ENCODE peak calls at places on chromosomes 3 and 15, in seven cellular contexts. One of them, this sample, is unnamed.

GRCh38 chr3:63029326-63029725 is 154.1 kb upstream of the CADPS start:
- DNase-seq in fibroblast of mammary gland: no peak
- DNase-seq in left ventricle myocardium inferior: no peak
- DNase-seq in AG04450: no peak
- DNase-seq in osteocyte: no peak
- DNase-seq in omental fat pad: no peak
- DNase-seq in choroid plexus epithelial cell: no peak
- DNase-seq in this sample: no peak

GRCh38 chr3:32817195-32817560 is 619 bp upstream of the TRIM71 start:
- DNase-seq in left ventricle myocardium inferior: no peak
- DNase-seq in osteocyte: no peak
- DNase-seq in choroid plexus epithelial cell: no peak
- DNase-seq in AG04450: no peak
- DNase-seq in omental fat pad: no peak
- DNase-seq in fibroblast of mammary gland: no peak
- DNase-seq in this sample: no peak

GRCh38 chr15:100244796-100245495 is 96.8 kb downstream of the ADAMTS17 start:
- DNase-seq in fibroblast of mammary gland: no peak
- DNase-seq in AG04450: no peak
- DNase-seq in choroid plexus epithelial cell: no peak
- DNase-seq in osteocyte: no peak
- DNase-seq in left ventricle myocardium inferior: no peak
- DNase-seq in omental fat pad: no peak
- DNase-seq in this sample: no peak

GRCh38 chr3:127090218-127091160 is 102.4 kb upstream of the PRR23E start:
- DNase-seq in omental fat pad: no peak
- DNase-seq in osteocyte: no peak
- DNase-seq in AG04450: no peak
- DNase-seq in choroid plexus epithelial cell: no peak
- DNase-seq in left ventricle myocardium inferior: no peak
- DNase-seq in fibroblast of mammary gland: no peak
- DNase-seq in this sample: no peak

GRCh38 chr3:107845355-107846281 is 245.2 kb downstream of the CD47 start:
- DNase-seq in fibroblast of mammary gland: peak
- DNase-seq in left ventricle myocardium inferior: no peak
- DNase-seq in omental fat pad: no peak
- DNase-seq in AG04450: no peak
- DNase-seq in osteocyte: no peak
- DNase-seq in choroid plexus epithelial cell: peak
- DNase-seq in this sample: no peak

GRCh38 chr3:58492385-58492970 is 582 bp downstream of the KCTD6 start:
- DNase-seq in fibroblast of mammary gland: no peak
- DNase-seq in AG04450: no peak
- DNase-seq in osteocyte: no peak
- DNase-seq in left ventricle myocardium inferior: no peak
- DNase-seq in omental fat pad: no peak
- DNase-seq in choroid plexus epithelial cell: no peak
- DNase-seq in this sample: peak

GRCh38 chr3:123346726-123347125 is 102.2 kb downstream of the ADCY5 start:
- DNase-seq in choroid plexus epithelial cell: no peak
- DNase-seq in omental fat pad: no peak
- DNase-seq in left ventricle myocardium inferior: peak
- DNase-seq in osteocyte: no peak
- DNase-seq in AG04450: no peak
- DNase-seq in fibroblast of mammary gland: no peak
- DNase-seq in this sample: no peak

GRCh38 chr15:58174709-58175108 is 36.5 kb downstream of the AQP9 start:
- DNase-seq in AG04450: no peak
- DNase-seq in osteocyte: no peak
- DNase-seq in choroid plexus epithelial cell: no peak
- DNase-seq in omental fat pad: no peak
- DNase-seq in fibroblast of mammary gland: no peak
- DNase-seq in left ventricle myocardium inferior: no peak
- DNase-seq in this sample: no peak

GRCh38 chr3:106560451-106560966 is 691.7 kb upstream of the CBLB start:
- DNase-seq in omental fat pad: no peak
- DNase-seq in osteocyte: no peak
- DNase-seq in choroid plexus epithelial cell: peak
- DNase-seq in AG04450: no peak
- DNase-seq in left ventricle myocardium inferior: no peak
- DNase-seq in fibroblast of mammary gland: peak
- DNase-seq in this sample: no peak

GRCh38 chr15:63610209-63610841 is 13.1 kb downstream of the FBXL22 start:
- DNase-seq in osteocyte: peak
- DNase-seq in left ventricle myocardium inferior: peak
- DNase-seq in choroid plexus epithelial cell: peak
- DNase-seq in AG04450: peak
- DNase-seq in fibroblast of mammary gland: peak
- DNase-seq in omental fat pad: no peak
- DNase-seq in this sample: peak

GRCh38 chr3:85801955-85802354 is 843.2 kb downstream of the CADM2 start:
- DNase-seq in omental fat pad: no peak
- DNase-seq in choroid plexus epithelial cell: peak
- DNase-seq in fibroblast of mammary gland: no peak
- DNase-seq in osteocyte: no peak
- DNase-seq in left ventricle myocardium inferior: no peak
- DNase-seq in AG04450: no peak
- DNase-seq in this sample: no peak

GRCh38 chr3:4686619-4687018 is 193.5 kb downstream of the ITPR1 start:
- DNase-seq in osteocyte: no peak
- DNase-seq in omental fat pad: no peak
- DNase-seq in fibroblast of mammary gland: no peak
- DNase-seq in choroid plexus epithelial cell: no peak
- DNase-seq in left ventricle myocardium inferior: no peak
- DNase-seq in AG04450: no peak
- DNase-seq in this sample: no peak

GRCh38 chr3:172918165-172918564 is 167.6 kb downstream of the ECT2 start:
- DNase-seq in choroid plexus epithelial cell: peak
- DNase-seq in fibroblast of mammary gland: peak
- DNase-seq in left ventricle myocardium inferior: no peak
- DNase-seq in AG04450: no peak
- DNase-seq in omental fat pad: no peak
- DNase-seq in osteocyte: no peak
- DNase-seq in this sample: no peak

GRCh38 chr3:100603449-100603848 is 6.0 kb upstream of the ADGRG7 start:
- DNase-seq in choroid plexus epithelial cell: peak
- DNase-seq in AG04450: no peak
- DNase-seq in left ventricle myocardium inferior: no peak
- DNase-seq in fibroblast of mammary gland: peak
- DNase-seq in omental fat pad: no peak
- DNase-seq in osteocyte: no peak
- DNase-seq in this sample: no peak

GRCh38 chr3:173913397-173913796 is 515.9 kb downstream of the NLGN1 start:
- DNase-seq in osteocyte: no peak
- DNase-seq in choroid plexus epithelial cell: peak
- DNase-seq in fibroblast of mammary gland: peak
- DNase-seq in AG04450: no peak
- DNase-seq in left ventricle myocardium inferior: peak
- DNase-seq in omental fat pad: no peak
- DNase-seq in this sample: no peak

GRCh38 chr3:168801792-168802191 is 706.1 kb upstream of the GOLIM4 start:
- DNase-seq in choroid plexus epithelial cell: peak
- DNase-seq in left ventricle myocardium inferior: no peak
- DNase-seq in AG04450: peak
- DNase-seq in osteocyte: no peak
- DNase-seq in omental fat pad: no peak
- DNase-seq in fibroblast of mammary gland: peak
- DNase-seq in this sample: no peak

DNA sequence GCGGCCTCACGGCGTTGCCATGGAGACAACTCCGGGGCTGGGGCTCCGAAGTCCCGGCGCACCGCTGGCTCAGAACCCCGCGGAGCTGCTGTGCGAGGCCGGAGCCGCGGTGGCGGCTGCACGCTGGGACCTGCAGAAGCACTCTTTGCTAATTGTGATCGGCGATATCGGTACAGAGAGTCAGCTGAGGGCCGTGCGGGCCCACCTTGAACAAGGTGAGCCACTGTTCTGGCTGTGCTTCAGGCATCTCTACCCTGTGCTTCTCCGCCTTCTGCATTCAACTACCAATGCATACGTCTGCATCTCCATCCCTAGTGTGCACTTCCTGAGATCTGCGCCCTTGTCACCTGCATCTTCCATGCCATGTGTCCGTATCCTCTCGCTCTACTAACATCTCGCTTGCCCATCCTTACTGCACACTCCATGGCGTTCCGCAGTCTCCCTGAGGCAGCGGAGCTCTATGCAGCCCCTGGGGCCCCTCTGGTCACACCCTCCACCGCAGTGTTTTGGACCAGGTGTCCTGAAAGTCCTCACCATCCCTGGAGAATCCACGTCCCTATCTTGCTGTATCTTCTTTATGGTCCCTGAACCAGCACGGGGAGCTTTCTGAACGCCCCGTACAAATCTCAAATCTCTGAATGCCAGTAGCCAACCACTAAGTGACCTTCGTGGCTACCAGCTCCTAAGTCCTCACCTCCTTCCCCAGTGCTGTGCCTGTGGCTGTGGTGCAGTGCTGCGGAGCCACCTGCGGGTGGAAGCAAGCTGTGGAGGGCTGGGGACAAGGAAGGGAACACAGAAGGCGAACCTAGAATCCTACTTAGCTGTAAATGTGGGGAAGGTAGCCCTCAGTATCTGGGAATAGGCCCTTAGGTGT is 6.2 kb upstream of the MAP1A start:
- DNase-seq in osteocyte: no peak
- DNase-seq in omental fat pad: no peak
- DNase-seq in choroid plexus epithelial cell: peak
- DNase-seq in fibroblast of mammary gland: no peak
- DNase-seq in left ventricle myocardium inferior: no peak
- DNase-seq in AG04450: no peak
- DNase-seq in this sample: peak
- TF ChIP-seq CTCF in osteocyte: peak
- TF ChIP-seq CTCF in omental fat pad: no peak
- TF ChIP-seq CTCF in choroid plexus epithelial cell: peak
- TF ChIP-seq CTCF in fibroblast of mammary gland: peak
- TF ChIP-seq CTCF in left ventricle myocardium inferior: peak
- TF ChIP-seq CTCF in AG04450: peak
- TF ChIP-seq CTCF in this sample: no peak

DNA sequence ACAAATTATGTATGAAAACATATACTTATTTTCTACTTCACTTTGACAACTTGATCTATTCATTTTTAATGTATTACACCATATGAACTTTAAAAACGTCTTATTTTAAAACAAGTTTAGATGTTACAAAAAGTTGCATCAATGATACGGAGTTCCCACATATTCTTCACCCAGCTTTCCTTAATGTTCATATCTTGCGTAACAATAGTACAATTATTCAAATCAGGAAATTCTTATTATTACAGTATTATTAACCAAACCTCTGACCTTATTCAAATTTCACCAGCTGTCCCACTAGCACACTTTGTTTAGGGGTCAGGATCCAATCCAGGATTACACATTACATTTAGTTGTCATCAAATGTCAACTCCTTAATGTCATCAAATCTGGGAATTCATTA is 12.9 kb upstream of the XRN1 start:
- DNase-seq in choroid plexus epithelial cell: no peak
- DNase-seq in osteocyte: no peak
- DNase-seq in AG04450: no peak
- DNase-seq in omental fat pad: no peak
- DNase-seq in fibroblast of mammary gland: no peak
- DNase-seq in left ventricle myocardium inferior: no peak
- DNase-seq in this sample: no peak
- TF ChIP-seq CTCF in choroid plexus epithelial cell: no peak
- TF ChIP-seq CTCF in osteocyte: no peak
- TF ChIP-seq CTCF in AG04450: no peak
- TF ChIP-seq CTCF in omental fat pad: no peak
- TF ChIP-seq CTCF in fibroblast of mammary gland: no peak
- TF ChIP-seq CTCF in left ventricle myocardium inferior: no peak
- TF ChIP-seq CTCF in this sample: no peak

GRCh38 chr15:68578175-68578959 is 426 bp upstream of the CORO2B start:
- DNase-seq in osteocyte: peak
- DNase-seq in AG04450: no peak
- DNase-seq in fibroblast of mammary gland: peak
- DNase-seq in left ventricle myocardium inferior: peak
- DNase-seq in omental fat pad: no peak
- DNase-seq in choroid plexus epithelial cell: peak
- DNase-seq in this sample: peak
- TF ChIP-seq CTCF in osteocyte: peak
- TF ChIP-seq CTCF in AG04450: peak
- TF ChIP-seq CTCF in fibroblast of mammary gland: peak
- TF ChIP-seq CTCF in left ventricle myocardium inferior: peak
- TF ChIP-seq CTCF in omental fat pad: peak
- TF ChIP-seq CTCF in choroid plexus epithelial cell: peak
- TF ChIP-seq CTCF in this sample: no peak

GRCh38 chr15:78243491-78243941 is 9.2 kb upstream of the ACSBG1 start:
- DNase-seq in choroid plexus epithelial cell: peak
- DNase-seq in AG04450: no peak
- DNase-seq in osteocyte: no peak
- DNase-seq in omental fat pad: no peak
- DNase-seq in fibroblast of mammary gland: peak
- DNase-seq in left ventricle myocardium inferior: peak
- DNase-seq in this sample: peak

GRCh38 chr15:78241017-78241416 is 6.7 kb upstream of the ACSBG1 start:
- DNase-seq in left ventricle myocardium inferior: peak
- DNase-seq in fibroblast of mammary gland: peak
- DNase-seq in osteocyte: peak
- DNase-seq in AG04450: peak
- DNase-seq in choroid plexus epithelial cell: peak
- DNase-seq in omental fat pad: peak
- DNase-seq in this sample: peak

GRCh38 chr15:78243076-78243475 is 8.7 kb upstream of the ACSBG1 start:
- DNase-seq in AG04450: no peak
- DNase-seq in choroid plexus epithelial cell: no peak
- DNase-seq in omental fat pad: no peak
- DNase-seq in left ventricle myocardium inferior: no peak
- DNase-seq in fibroblast of mammary gland: no peak
- DNase-seq in osteocyte: no peak
- DNase-seq in this sample: no peak

GRCh38 chr15:78244101-78244500 is 9.7 kb upstream of the ACSBG1 start:
- DNase-seq in AG04450: no peak
- DNase-seq in osteocyte: no peak
- DNase-seq in left ventricle myocardium inferior: no peak
- DNase-seq in omental fat pad: no peak
- DNase-seq in choroid plexus epithelial cell: no peak
- DNase-seq in fibroblast of mammary gland: no peak
- DNase-seq in this sample: peak

DNA sequence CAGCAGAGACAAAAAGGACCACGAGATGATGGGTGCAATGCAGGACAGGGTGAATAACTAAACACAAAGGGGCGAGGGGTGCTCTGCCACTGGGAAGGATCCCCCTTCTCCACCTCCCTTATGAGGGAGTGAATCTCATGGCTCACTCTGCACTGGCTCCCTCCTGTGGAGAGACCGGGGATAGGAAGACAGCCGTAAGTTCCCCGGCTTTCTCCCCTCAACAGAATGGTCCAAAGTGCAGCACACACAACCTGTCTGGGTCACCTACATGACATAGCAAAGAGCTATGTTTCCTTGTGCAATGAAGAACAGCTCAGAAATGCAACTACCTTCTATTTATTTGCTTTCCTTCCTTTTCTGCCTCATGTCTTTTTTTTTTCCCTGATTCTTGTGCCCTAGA is 7.8 kb upstream of the ACSBG1 start:
- DNase-seq in AG04450: no peak
- DNase-seq in osteocyte: no peak
- DNase-seq in omental fat pad: no peak
- DNase-seq in fibroblast of mammary gland: peak
- DNase-seq in choroid plexus epithelial cell: peak
- DNase-seq in left ventricle myocardium inferior: no peak
- DNase-seq in this sample: peak
- TF ChIP-seq CTCF in AG04450: peak
- TF ChIP-seq CTCF in osteocyte: peak
- TF ChIP-seq CTCF in omental fat pad: no peak
- TF ChIP-seq CTCF in fibroblast of mammary gland: peak
- TF ChIP-seq CTCF in choroid plexus epithelial cell: peak
- TF ChIP-seq CTCF in left ventricle myocardium inferior: peak
- TF ChIP-seq CTCF in this sample: peak